ENCODE peak calls at places on chromosomes 5 and 9, in ten cellular contexts. R, S, I, G, L, T, D, W, Y and C are unnamed samples.

GRCh38 chr9:136838314-136839228 is 3.7 kb upstream of the AJM1 start:
- DNase-seq in T (no peak), L (no peak), I (no peak), W (no peak), Y (no peak), D (no peak), G (no peak), S (no peak), R (no peak), C (no peak)

GRCh38 chr5:123147741-123148140 is 58.7 kb downstream of the PRDM6 start:
- DNase-seq in W (no peak), Y (no peak), L (no peak), G (no peak), R (no peak), I (no peak), S (no peak), T (no peak), D (no peak), C (no peak)

GRCh38 chr5:64811050-64811640 is 42.4 kb downstream of the CWC27 start:
- DNase-seq in Y (peak), D (peak), L (peak), R (peak), G (peak), T (peak), I (peak), S (peak), W (peak), C (peak)

GRCh38 chr9:105050296-105050695 is 122.3 kb upstream of the ABCA1 start:
- DNase-seq in T (no peak), R (no peak), S (no peak), W (no peak), G (no peak), L (no peak), Y (peak), D (no peak), I (no peak), C (no peak)

GRCh38 chr9:25964239-25964638 is 286.0 kb upstream of the TUSC1 start:
- DNase-seq in I (peak), W (peak), T (peak), R (no peak), G (no peak), Y (peak), S (peak), L (peak), D (no peak), C (peak)

GRCh38 chr9:69218166-69218565 is 44.1 kb downstream of the TJP2 start:
- DNase-seq in T (no peak), I (peak), D (no peak), W (no peak), L (no peak), R (no peak), S (no peak), G (no peak), Y (no peak), C (no peak)

GRCh38 chr9:123796618-123797484 is 133.1 kb downstream of the DENND1A start:
- DNase-seq in I (no peak), T (no peak), D (no peak), W (no peak), S (no peak), R (no peak), L (no peak), G (no peak), Y (peak), C (peak)

GRCh38 chr5:18433336-18433735 is 799.1 kb downstream of the TAF11L14 start:
- DNase-seq in Y (no peak), W (no peak), T (no peak), R (no peak), L (no peak), I (peak), D (no peak), S (no peak), G (no peak), C (no peak)

GRCh38 chr5:176886336-176887251 is 12.6 kb downstream of the HK3 start:
- DNase-seq in Y (no peak), I (no peak), R (no peak), S (no peak), L (no peak), W (no peak), G (no peak), D (no peak), T (no peak), C (no peak)

GRCh38 chr5:151214614-151215545 is 9.0 kb downstream of the CCDC69 start:
- DNase-seq in Y (no peak), D (no peak), I (no peak), L (no peak), G (no peak), R (no peak), W (no peak), S (no peak), T (no peak), C (peak)

GRCh38 chr5:179308563-179309382 is 36.5 kb downstream of the ADAMTS2 start:
- DNase-seq in R (no peak), I (no peak), Y (no peak), S (no peak), G (no peak), D (no peak), L (no peak), W (no peak), T (no peak), C (no peak)

GRCh38 chr5:109936996-109937395 is 247.3 kb downstream of the MAN2A1 start:
- DNase-seq in D (no peak), Y (no peak), T (no peak), S (peak), L (no peak), R (no peak), I (no peak), W (no peak), G (no peak), C (no peak)

GRCh38 chr9:75197521-75197920 is 109.2 kb downstream of the OSTF1 start:
- DNase-seq in D (no peak), L (peak), I (peak), W (no peak), R (no peak), Y (peak), T (no peak), G (no peak), S (no peak), C (no peak)

GRCh38 chr5:132079619-132080018 is 6.0 kb downstream of the CSF2 start:
- DNase-seq in W (no peak), Y (no peak), T (no peak), I (no peak), R (no peak), L (no peak), S (no peak), G (no peak), D (no peak), C (no peak)

GRCh38 chr9:73176450-73176875 is 24.8 kb downstream of the ANXA1 start:
- DNase-seq in I (no peak), R (no peak), W (peak), D (no peak), Y (peak), S (peak), T (no peak), G (no peak), L (no peak), C (no peak)

GRCh38 chr5:150538007-150538917 is 30.3 kb downstream of the NDST1 start:
- DNase-seq in G (no peak), L (peak), R (no peak), D (no peak), I (no peak), T (no peak), Y (peak), S (peak), W (no peak), C (peak)

GRCh38 chr9:96216618-96217017 is 85.4 kb downstream of the HSD17B3 start:
- DNase-seq in T (no peak), R (no peak), Y (no peak), L (no peak), W (no peak), I (no peak), S (no peak), G (no peak), D (no peak), C (no peak)

GRCh38 chr5:73300520-73301207 is 127.7 kb downstream of the TMEM174 start:
- DNase-seq in R (no peak), G (no peak), S (no peak), D (no peak), L (no peak), T (no peak), W (no peak), I (no peak), Y (peak), C (no peak)

GRCh38 chr9:88503101-88503844 is 31.7 kb upstream of the NXNL2 start:
- DNase-seq in R (no peak), L (no peak), W (no peak), D (no peak), G (no peak), T (no peak), S (no peak), Y (no peak), I (no peak), C (no peak)

GRCh38 chr5:179345429-179346321 is at the start of gene ADAMTS2:
- DNase-seq in I (no peak), L (peak), W (no peak), T (no peak), G (no peak), R (no peak), S (no peak), D (peak), Y (no peak), C (no peak)

GRCh38 chr9:75990181-75990580 is 99.7 kb downstream of the PCSK5 start:
- DNase-seq in Y (no peak), T (no peak), I (no peak), G (no peak), L (no peak), S (no peak), R (no peak), W (no peak), D (no peak), C (no peak)

GRCh38 chr5:51598026-51598425 is 214.8 kb downstream of the ISL1 start:
- DNase-seq in S (no peak), Y (no peak), I (no peak), R (no peak), D (no peak), W (no peak), T (no peak), L (no peak), G (no peak), C (no peak)

GRCh38 chr9:116483622-116484482 is 203.3 kb upstream of the TRIM32 start:
- DNase-seq in S (no peak), G (no peak), T (no peak), L (no peak), Y (no peak), R (no peak), D (no peak), W (no peak), I (no peak), C (peak)

GRCh38 chr9:122900791-122901190 is 4.4 kb downstream of the RC3H2 start:
- DNase-seq in L (peak), Y (peak), W (no peak), S (no peak), T (no peak), I (no peak), G (no peak), R (no peak), D (no peak), C (peak)

GRCh38 chr9:138020795-138021182 is 143.2 kb downstream of the CACNA1B start:
- DNase-seq in T (no peak), Y (no peak), G (no peak), S (no peak), D (no peak), W (no peak), I (no peak), L (no peak), R (no peak), C (no peak)

GRCh38 chr9:99491408-99492259 is 269.6 kb downstream of the SEC61B start:
- DNase-seq in T (peak), Y (peak), G (no peak), D (no peak), S (no peak), R (no peak), I (no peak), L (peak), W (no peak), C (no peak)

GRCh38 chr9:137878146-137878941 is 762 bp downstream of the CACNA1B start:
- DNase-seq in W (no peak), R (no peak), S (peak), T (no peak), L (peak), I (peak), G (no peak), Y (peak), D (peak), C (no peak)